ENCODE peak calls at places on chromosomes 4 and X, in eight cellular contexts. A, K, Q, T, Z, R, G and M are unnamed samples.

GRCh38 chr4:184021389-184021788 is 116.3 kb downstream of the STOX2 start:
- DNase-seq in R (no peak), Z (no peak), G (no peak), T (no peak), K (no peak), Q (no peak), A (no peak), M (no peak)

GRCh38 chrX:15146515-15146914 is 123.4 kb downstream of the ASB9 start:
- DNase-seq in R (no peak), G (no peak), A (peak; percentile 11), K (peak; percentile 18), T (no peak), Q (peak; percentile 11), Z (peak; percentile 11), M (no peak)

GRCh38 chr4:115121351-115122043 is 8.1 kb upstream of the NDST4 start:
- DNase-seq in G (no peak), Q (no peak), K (no peak), Z (no peak), A (no peak), R (no peak), T (no peak), M (no peak)

GRCh38 chr4:151866266-151866918 is 105.6 kb upstream of the GATB start:
- DNase-seq in T (no peak), K (no peak), Z (no peak), R (no peak), A (no peak), G (no peak), Q (no peak), M (no peak)

GRCh38 chr4:107027379-107027778 is 8.7 kb downstream of the DKK2 start:
- DNase-seq in G (no peak), Z (no peak), R (no peak), K (no peak), A (no peak), T (no peak), Q (no peak), M (no peak)

GRCh38 chrX:47540754-47541538 is 20.1 kb upstream of the ARAF start:
- DNase-seq in Q (peak; percentile 77), Z (peak; percentile 91), T (no peak), R (peak; percentile 91), K (peak; percentile 80), A (peak; percentile 91), G (peak; percentile 19), M (peak; percentile 86)

GRCh38 chr4:23392860-23393458 is 496.9 kb downstream of the PPARGC1A start:
- DNase-seq in A (no peak), G (no peak), R (no peak), Z (no peak), K (no peak), Q (no peak), T (no peak), M (no peak)

GRCh38 chr4:7192252-7193039 is at the start of gene SORCS2:
- DNase-seq in G (no peak), K (peak; percentile 64), Q (peak; percentile 49), R (peak; percentile 66), A (peak; percentile 40), T (peak; percentile 94), Z (peak; percentile 79), M (peak; percentile 80)

GRCh38 chrX:125205084-125205917 is 114.4 kb upstream of the TEX13C start:
- DNase-seq in Z (peak; percentile 0), Q (peak; percentile 12), K (peak; percentile 60), A (peak; percentile 4), G (no peak), T (peak; percentile 66), R (peak; percentile 86), M (peak; percentile 39)

GRCh38 chrX:120457766-120458180 is 11.3 kb downstream of the LAMP2 start:
- DNase-seq in R (no peak), Q (no peak), T (no peak), Z (peak; percentile 83), G (no peak), A (peak; percentile 92), K (no peak), M (no peak)

GRCh38 chr4:125639182-125639621 is 324.4 kb downstream of the FAT4 start:
- DNase-seq in Q (no peak), Z (peak; percentile 70), T (peak; percentile 19), A (peak; percentile 15), K (no peak), G (no peak), R (no peak), M (no peak)

GRCh38 chrX:16002185-16002584 is 121.2 kb upstream of the GRPR start:
- DNase-seq in A (no peak), R (no peak), T (no peak), Z (peak; percentile 33), G (no peak), K (no peak), Q (no peak), M (no peak)

GRCh38 chrX:138886769-138887168 is 175.3 kb upstream of the FGF13 start:
- DNase-seq in T (no peak), Z (no peak), K (no peak), G (no peak), Q (no peak), A (peak; percentile 47), R (peak; percentile 50), M (no peak)

GRCh38 chr4:23909671-23910070 is 19.8 kb upstream of the PPARGC1A start:
- DNase-seq in T (no peak), K (no peak), Z (no peak), R (no peak), A (no peak), G (no peak), Q (no peak), M (no peak)

GRCh38 chr4:113272523-113272922 is 223.1 kb downstream of the ANK2 start:
- DNase-seq in Q (no peak), K (no peak), R (no peak), G (no peak), Z (no peak), A (no peak), T (no peak), M (no peak)

GRCh38 chr4:113276448-113277158 is 227.2 kb downstream of the ANK2 start:
- DNase-seq in Z (peak; percentile 58), T (no peak), K (no peak), Q (no peak), A (peak; percentile 69), R (no peak), G (no peak), M (no peak)

GRCh38 chr4:113278324-113278934 is 229.0 kb downstream of the ANK2 start:
- DNase-seq in G (no peak), A (peak; percentile 83), T (no peak), R (peak; percentile 73), K (peak; percentile 46), Q (peak; percentile 57), Z (peak; percentile 83), M (peak; percentile 69)
- TF ChIP-seq CTCF in G (peak; percentile 69), A (peak; percentile 97), T (no peak), R (peak; percentile 57), K (peak; percentile 42), Q (peak; percentile 69), Z (peak; percentile 93), M (peak; percentile 39)

DNA sequence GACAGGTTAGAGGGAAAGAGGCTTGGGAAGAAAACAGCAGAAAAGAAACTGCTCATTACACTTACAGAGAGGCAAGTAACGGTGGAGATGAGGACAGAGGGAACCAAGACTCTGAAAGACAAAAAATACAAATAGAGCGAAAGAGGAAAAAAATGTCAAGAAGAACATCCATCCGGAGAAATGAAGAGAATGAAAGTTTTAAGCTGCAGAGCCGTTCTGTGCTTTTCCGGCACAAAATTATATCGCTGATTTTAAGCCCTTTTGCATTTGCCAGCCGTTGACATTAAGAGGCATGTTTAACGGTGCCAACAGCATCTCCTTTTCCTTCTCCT is 236 bp downstream of the PCDH10 start:
- DNase-seq in Z (no peak), T (no peak), G (no peak), Q (no peak), A (no peak), K (no peak), R (no peak), M (no peak)
- H3K4me3 ChIP-seq in Z (peak overlapping the region; percentile 54), T (peak overlapping the region; percentile 40), G (peak overlapping the region; percentile 80), Q (peak overlapping the region; percentile 18), A (peak overlapping the region; percentile 33), K (no peak overlapping the region), R (no peak overlapping the region), M (peak overlapping the region; percentile 32)

GRCh38 chr4:169975837-169976796 is 50.1 kb downstream of the MFAP3L start:
- DNase-seq in G (no peak), A (no peak), R (no peak), T (no peak), K (no peak), Q (peak; percentile 55), Z (no peak), M (no peak)

GRCh38 chr4:169971456-169972015 is 54.7 kb downstream of the MFAP3L start:
- DNase-seq in T (no peak), Q (no peak), A (peak; percentile 20), K (no peak), R (no peak), G (no peak), Z (no peak), M (no peak)

GRCh38 chr4:169976951-169977350 is 49.2 kb downstream of the MFAP3L start:
- DNase-seq in Q (no peak), T (no peak), R (no peak), A (no peak), G (no peak), K (no peak), Z (no peak), M (no peak)

GRCh38 chr4:169975131-169975836 is 50.9 kb downstream of the MFAP3L start:
- DNase-seq in R (no peak), Q (no peak), T (no peak), A (no peak), K (no peak), G (no peak), Z (no peak), M (no peak)
- TF ChIP-seq CTCF in R (no peak), Q (no peak), T (no peak), A (no peak), K (no peak), G (no peak), Z (no peak), M (no peak)

GRCh38 chr4:71186566-71187398 is 152.0 kb upstream of the SLC4A4 start:
- DNase-seq in A (no peak), G (no peak), Q (peak; percentile 74), R (peak; percentile 50), K (no peak), Z (peak; percentile 36), T (peak; percentile 93), M (peak; percentile 26)

GRCh38 chr4:71187399-71188196 is 151.2 kb upstream of the SLC4A4 start:
- DNase-seq in Q (peak; percentile 56), G (no peak), A (no peak), K (peak; percentile 61), Z (peak; percentile 32), T (no peak), R (no peak), M (no peak)

GRCh38 chr4:71181332-71181731 is 157.5 kb upstream of the SLC4A4 start:
- DNase-seq in Z (no peak), A (no peak), T (no peak), G (no peak), R (no peak), K (no peak), Q (no peak), M (no peak)

GRCh38 chr4:71186257-71186565 is 152.6 kb upstream of the SLC4A4 start:
- DNase-seq in Q (no peak), K (peak; percentile 81), T (no peak), R (no peak), A (no peak), G (no peak), Z (no peak), M (no peak)

DNA sequence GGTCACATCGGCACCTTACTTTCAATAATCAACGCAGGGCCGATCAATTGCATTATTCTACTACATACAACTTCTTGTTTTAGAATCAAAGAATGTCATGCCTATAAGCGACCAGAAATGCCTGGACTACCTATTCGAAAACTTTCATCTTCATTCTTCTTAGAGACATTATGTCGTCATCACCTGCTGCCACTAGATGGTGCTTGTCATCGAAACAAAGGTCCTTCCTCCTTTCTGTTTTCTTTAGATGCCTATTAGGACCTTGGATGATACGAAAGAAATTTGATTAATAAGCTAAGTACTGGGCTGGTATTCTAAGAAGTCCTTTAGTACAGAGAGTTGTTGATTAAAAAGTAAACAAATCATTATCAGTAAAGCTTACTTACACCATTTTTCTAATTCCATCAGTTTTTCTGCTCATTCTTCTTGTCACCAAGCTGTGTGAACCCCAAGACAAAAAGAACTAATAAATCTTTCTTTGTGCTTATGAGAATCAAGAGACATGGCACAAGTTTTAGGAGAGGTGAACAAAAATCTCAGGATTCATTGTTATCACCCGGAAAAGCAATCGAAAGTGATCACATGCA is 154.5 kb upstream of the SLC4A4 start:
- DNase-seq in T (no peak), A (peak; percentile 63), Z (peak; percentile 58), G (no peak), Q (peak; percentile 68), R (peak; percentile 74), K (peak; percentile 51), M (peak; percentile 26)
- H3K4me3 ChIP-seq in T (no peak overlapping the region), A (no peak overlapping the region), Z (no peak overlapping the region), G (no peak overlapping the region), Q (no peak overlapping the region), R (no peak overlapping the region), K (no peak overlapping the region), M (no peak overlapping the region)